ENCODE peak calls at places on chromosomes 12 and 14, in nine cellular contexts. N is HepG2, T is transverse colon, H is GM12878, S is SK-N-SH, O is tibial nerve, A is stomach, C is K562, M is sigmoid colon. G is an unnamed sample. For H3K36me3, the result is how much of the 10 kb centered on the place peaks cover.

GRCh38 chr14:76501156-76501555 is 125.2 kb downstream of the ESRRB start:
- DNase-seq in O (no peak), C (no peak), A (no peak), M (peak), S (no peak), H (no peak), T (no peak), N (no peak), G (no peak)

GRCh38 chr14:25037032-25037431 is 12.9 kb downstream of the STXBP6 start:
- DNase-seq in T (no peak), H (no peak), N (no peak), M (no peak), S (no peak), A (no peak), C (no peak), O (no peak), G (no peak)

GRCh38 chr12:47007048-47007447 is 72.4 kb upstream of the PCED1B start:
- DNase-seq in M (no peak), N (no peak), O (no peak), A (no peak), C (no peak), S (no peak), T (no peak), H (no peak), G (no peak)

GRCh38 chr12:133221241-133221640 is 14.4 kb downstream of the ANHX start:
- DNase-seq in T (no peak), O (no peak), H (no peak), A (no peak), S (no peak), C (no peak), N (no peak), M (no peak), G (no peak)

GRCh38 chr12:117121456-117121855 is 22.2 kb upstream of the TESC start:
- DNase-seq in C (no peak), S (no peak), H (no peak), N (no peak), T (no peak), A (no peak), M (no peak), O (no peak), G (no peak)

GRCh38 chr14:90444077-90444696 is 47.4 kb downstream of the CALM1 start:
- DNase-seq in C (no peak), N (peak), H (no peak), O (no peak), T (no peak), A (no peak), S (no peak), M (no peak), G (no peak)

GRCh38 chr12:125403145-125403789 is 338.0 kb downstream of the AACS start:
- DNase-seq in C (peak), M (no peak), H (no peak), O (no peak), T (no peak), S (peak), N (peak), A (no peak), G (no peak)

GRCh38 chr12:124811633-124812032 is 52.0 kb downstream of the SCARB1 start:
- DNase-seq in H (no peak), T (no peak), S (no peak), C (no peak), O (no peak), M (no peak), N (no peak), A (no peak), G (no peak)

GRCh38 chr12:127260531-127260930 is 1006.4 kb upstream of the TMEM132C start:
- DNase-seq in H (no peak), M (no peak), O (no peak), S (no peak), T (no peak), A (no peak), C (no peak), N (no peak), G (no peak)

GRCh38 chr12:26789731-26790644 is 43.0 kb downstream of the ITPR2 start:
- DNase-seq in H (no peak), C (no peak), N (no peak), S (no peak), T (peak), A (no peak), O (no peak), M (no peak), G (no peak)

GRCh38 chr14:69769623-69770022 is 2.7 kb downstream of the SRSF5 start:
- DNase-seq in C (no peak), A (no peak), H (no peak), N (no peak), M (no peak), O (no peak), T (no peak), S (no peak), G (no peak)
- H3K36me3 ChIP-seq in C (half or more), A (half or more), H (under half), N (under half), M (half or more), O (under half), T (half or more), S (half or more), G (under half)

DNA sequence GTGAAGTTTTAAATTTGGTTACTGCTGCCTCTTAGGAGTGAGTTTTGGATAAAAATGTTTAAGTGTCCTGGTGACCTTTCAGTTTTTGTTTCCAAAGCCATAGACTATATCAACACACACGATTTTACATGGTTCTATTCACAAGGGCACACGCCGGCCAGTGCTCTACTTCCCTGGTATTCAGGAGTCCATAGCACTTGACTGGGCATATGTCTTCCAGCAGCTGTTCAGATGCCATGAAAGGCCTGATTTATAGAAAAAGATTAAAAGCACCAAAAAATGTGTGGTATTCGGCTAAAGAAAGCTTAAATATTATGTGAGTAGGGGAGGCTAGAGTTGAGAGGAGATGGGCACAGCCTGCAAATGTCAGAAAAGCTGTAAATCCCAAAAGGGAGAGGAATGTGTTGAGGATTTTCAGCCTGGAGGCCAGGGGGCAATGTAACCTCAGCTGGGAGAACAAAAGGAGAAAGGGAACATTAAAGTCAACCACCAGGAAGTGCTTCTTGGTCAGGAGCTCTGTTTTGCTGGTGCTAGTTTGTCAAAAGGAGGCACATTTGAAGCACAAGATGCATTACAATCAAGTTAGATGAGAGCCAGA is 478.4 kb downstream of the RAD51B start:
- DNase-seq in S (no peak), O (no peak), H (no peak), T (no peak), A (no peak), M (no peak), C (no peak), N (peak), G (no peak)
- TF ChIP-seq CTCF in S (peak), O (no peak), H (no peak), T (no peak), A (no peak), M (no peak), C (peak), N (peak), G (no peak)

GRCh38 chr12:102021540-102022246 is 40.1 kb downstream of the WASHC3 start:
- DNase-seq in S (no peak), M (no peak), T (no peak), O (no peak), N (no peak), A (no peak), H (no peak), C (no peak), G (no peak)
- TF ChIP-seq EP300 in S (no peak), M (no peak), T (no peak), O (no peak), N (no peak), A (no peak), H (no peak), C (no peak), G (no peak)

GRCh38 chr12:53505555-53506449 is 1.5 kb downstream of the NPFF start:
- DNase-seq in T (no peak), M (peak), O (no peak), N (no peak), C (no peak), A (no peak), S (no peak), H (no peak), G (no peak)

GRCh38 chr12:53506450-53506785 is 866 bp downstream of the NPFF start:
- DNase-seq in O (no peak), C (no peak), T (no peak), S (no peak), N (no peak), H (no peak), M (no peak), A (no peak), G (no peak)

GRCh38 chr12:53510181-53510812 is 3.0 kb upstream of the NPFF start:
- DNase-seq in H (no peak), O (no peak), C (no peak), S (no peak), A (no peak), N (no peak), M (peak), T (no peak), G (no peak)

GRCh38 chr12:53506881-53507719 is at the start of gene NPFF:
- DNase-seq in M (peak), O (no peak), A (no peak), N (no peak), H (no peak), T (no peak), C (no peak), S (no peak), G (no peak)

DNA sequence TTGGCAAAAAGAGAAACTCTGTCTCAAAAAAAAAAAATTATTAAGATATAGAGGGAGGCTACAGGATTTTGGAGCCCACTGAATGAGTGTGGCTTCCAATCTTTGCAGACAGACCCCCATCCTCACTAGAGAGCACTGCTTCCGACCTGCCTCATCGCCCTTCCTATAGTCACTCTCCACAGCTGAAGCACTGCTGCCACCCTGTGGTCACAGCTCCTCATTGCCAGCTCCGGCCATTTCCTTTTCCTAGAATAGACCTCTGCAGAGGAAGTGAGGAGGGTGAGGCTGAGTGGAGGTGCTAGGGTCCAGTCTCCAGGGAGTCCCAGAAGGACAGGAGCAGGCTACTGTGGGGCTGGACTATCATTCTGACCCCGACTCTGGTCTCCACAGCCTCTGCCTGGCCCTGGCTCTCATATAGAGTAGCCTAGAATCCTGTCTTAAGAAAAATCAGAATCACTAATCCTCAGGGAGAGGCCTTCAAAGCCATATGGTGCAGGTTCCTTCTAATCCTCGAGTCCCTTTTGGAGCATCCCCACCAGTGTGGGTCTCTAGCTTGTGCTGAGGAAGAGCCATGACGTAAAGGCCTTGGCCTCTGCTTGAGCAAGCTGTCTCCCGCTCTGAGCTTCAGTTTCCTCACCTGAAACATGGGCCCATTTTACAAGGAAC is 1.4 kb upstream of the NPFF start:
- DNase-seq in S (peak), O (peak), H (peak), N (peak), T (peak), M (peak), A (peak), C (peak), G (peak)
- H3K36me3 ChIP-seq in S (half or more), O (under half), H (under half), N (under half), T (under half), M (half or more), A (half or more), C (half or more), G (under half)

GRCh38 chr12:89949457-89950195 is 241.0 kb upstream of the ATP2B1 start:
- DNase-seq in O (peak), C (peak), A (no peak), S (no peak), N (peak), M (no peak), T (peak), H (peak), G (no peak)
- TF ChIP-seq CTCF in O (no peak), C (no peak), A (no peak), S (no peak), N (no peak), M (no peak), T (peak), H (peak), G (no peak)

GRCh38 chr14:55804198-55804553 is 224.2 kb downstream of the KTN1 start:
- DNase-seq in C (no peak), M (no peak), O (no peak), N (no peak), A (no peak), H (no peak), T (no peak), S (no peak), G (no peak)
- TF ChIP-seq EP300 in C (no peak), M (no peak), O (no peak), N (no peak), A (no peak), H (no peak), T (no peak), S (no peak), G (no peak)

GRCh38 chr14:50935126-50936090 is 8.9 kb downstream of the PYGL start:
- DNase-seq in A (no peak), C (no peak), S (no peak), M (no peak), T (no peak), O (no peak), H (no peak), N (peak), G (no peak)
- H3K36me3 ChIP-seq in A (under half), C (under half), S (under half), M (half or more), T (under half), O (under half), H (under half), N (under half), G (under half)

GRCh38 chr14:37924622-37925021 is 283.1 kb upstream of the SSTR1 start:
- DNase-seq in S (no peak), H (no peak), N (no peak), O (no peak), C (no peak), A (no peak), T (no peak), M (no peak), G (no peak)
- TF ChIP-seq CTCF in S (no peak), H (no peak), N (no peak), O (no peak), C (no peak), A (no peak), T (no peak), M (no peak), G (no peak)